ENCODE peak calls at places on chromosome 11, in seven cellular contexts. One of them, this sample, is unnamed.

GRCh38 chr11:18618341-18619025 is 15.7 kb downstream of the SPTY2D1 start:
- DNase-seq in activated CD8-positive, alpha-beta memory T cell treated with anti-CD3 and anti-CD28 coated beads for 24 hours: no peak
- DNase-seq in skeletal muscle cell: no peak
- DNase-seq in stimulated activated CD8-positive, alpha-beta memory T cell treated with anti-CD3 and anti-CD28 coated beads, Interleukin-15, amount 100 ng/mL, for 24 hours: no peak
- DNase-seq in A549: no peak
- DNase-seq in spleen: no peak
- DNase-seq in T-cell: no peak
- DNase-seq in this sample: no peak

GRCh38 chr11:78782725-78783124 is 208.1 kb upstream of the NARS2 start:
- DNase-seq in spleen: no peak
- DNase-seq in A549: no peak
- DNase-seq in activated CD8-positive, alpha-beta memory T cell treated with anti-CD3 and anti-CD28 coated beads for 24 hours: no peak
- DNase-seq in stimulated activated CD8-positive, alpha-beta memory T cell treated with anti-CD3 and anti-CD28 coated beads, Interleukin-15, amount 100 ng/mL, for 24 hours: no peak
- DNase-seq in T-cell: no peak
- DNase-seq in skeletal muscle cell: no peak
- DNase-seq in this sample: no peak

GRCh38 chr11:3995307-3995706 is 99.3 kb upstream of the RRM1 start:
- DNase-seq in skeletal muscle cell: no peak
- DNase-seq in activated CD8-positive, alpha-beta memory T cell treated with anti-CD3 and anti-CD28 coated beads for 24 hours: no peak
- DNase-seq in A549: no peak
- DNase-seq in T-cell: no peak
- DNase-seq in stimulated activated CD8-positive, alpha-beta memory T cell treated with anti-CD3 and anti-CD28 coated beads, Interleukin-15, amount 100 ng/mL, for 24 hours: no peak
- DNase-seq in spleen: no peak
- DNase-seq in this sample: no peak

GRCh38 chr11:66701432-66702240 is 23.9 kb upstream of the RBM4B start:
- DNase-seq in T-cell: no peak
- DNase-seq in activated CD8-positive, alpha-beta memory T cell treated with anti-CD3 and anti-CD28 coated beads for 24 hours: no peak
- DNase-seq in skeletal muscle cell: no peak
- DNase-seq in stimulated activated CD8-positive, alpha-beta memory T cell treated with anti-CD3 and anti-CD28 coated beads, Interleukin-15, amount 100 ng/mL, for 24 hours: no peak
- DNase-seq in A549: no peak
- DNase-seq in spleen: no peak
- DNase-seq in this sample: peak

GRCh38 chr11:64538501-64538951 is 52.5 kb upstream of the SLC22A12 start:
- DNase-seq in T-cell: no peak
- DNase-seq in activated CD8-positive, alpha-beta memory T cell treated with anti-CD3 and anti-CD28 coated beads for 24 hours: no peak
- DNase-seq in A549: no peak
- DNase-seq in spleen: peak
- DNase-seq in skeletal muscle cell: no peak
- DNase-seq in stimulated activated CD8-positive, alpha-beta memory T cell treated with anti-CD3 and anti-CD28 coated beads, Interleukin-15, amount 100 ng/mL, for 24 hours: no peak
- DNase-seq in this sample: no peak

GRCh38 chr11:102914238-102915043 is 39.7 kb upstream of the MMP12 start:
- DNase-seq in T-cell: no peak
- DNase-seq in spleen: no peak
- DNase-seq in activated CD8-positive, alpha-beta memory T cell treated with anti-CD3 and anti-CD28 coated beads for 24 hours: no peak
- DNase-seq in stimulated activated CD8-positive, alpha-beta memory T cell treated with anti-CD3 and anti-CD28 coated beads, Interleukin-15, amount 100 ng/mL, for 24 hours: no peak
- DNase-seq in A549: peak
- DNase-seq in skeletal muscle cell: no peak
- DNase-seq in this sample: peak

GRCh38 chr11:104028476-104028875 is 8.0 kb upstream of the DDI1 start:
- DNase-seq in spleen: no peak
- DNase-seq in A549: no peak
- DNase-seq in T-cell: no peak
- DNase-seq in skeletal muscle cell: no peak
- DNase-seq in stimulated activated CD8-positive, alpha-beta memory T cell treated with anti-CD3 and anti-CD28 coated beads, Interleukin-15, amount 100 ng/mL, for 24 hours: no peak
- DNase-seq in activated CD8-positive, alpha-beta memory T cell treated with anti-CD3 and anti-CD28 coated beads for 24 hours: no peak
- DNase-seq in this sample: no peak

GRCh38 chr11:3809624-3809928 is 1.2 kb downstream of the PGAP2 start:
- DNase-seq in stimulated activated CD8-positive, alpha-beta memory T cell treated with anti-CD3 and anti-CD28 coated beads, Interleukin-15, amount 100 ng/mL, for 24 hours: no peak
- DNase-seq in spleen: no peak
- DNase-seq in skeletal muscle cell: no peak
- DNase-seq in activated CD8-positive, alpha-beta memory T cell treated with anti-CD3 and anti-CD28 coated beads for 24 hours: no peak
- DNase-seq in A549: no peak
- DNase-seq in T-cell: no peak
- DNase-seq in this sample: no peak

GRCh38 chr11:2567026-2567671 is 122.3 kb downstream of the KCNQ1 start:
- DNase-seq in spleen: peak
- DNase-seq in stimulated activated CD8-positive, alpha-beta memory T cell treated with anti-CD3 and anti-CD28 coated beads, Interleukin-15, amount 100 ng/mL, for 24 hours: no peak
- DNase-seq in T-cell: no peak
- DNase-seq in A549: no peak
- DNase-seq in skeletal muscle cell: no peak
- DNase-seq in activated CD8-positive, alpha-beta memory T cell treated with anti-CD3 and anti-CD28 coated beads for 24 hours: no peak
- DNase-seq in this sample: no peak

GRCh38 chr11:117809236-117810055 is 12.4 kb upstream of the DSCAML1 start:
- DNase-seq in activated CD8-positive, alpha-beta memory T cell treated with anti-CD3 and anti-CD28 coated beads for 24 hours: peak
- DNase-seq in T-cell: no peak
- DNase-seq in stimulated activated CD8-positive, alpha-beta memory T cell treated with anti-CD3 and anti-CD28 coated beads, Interleukin-15, amount 100 ng/mL, for 24 hours: no peak
- DNase-seq in skeletal muscle cell: no peak
- DNase-seq in A549: peak
- DNase-seq in spleen: peak
- DNase-seq in this sample: peak

GRCh38 chr11:86386791-86387190 is 12.1 kb downstream of the CCDC81 start:
- DNase-seq in stimulated activated CD8-positive, alpha-beta memory T cell treated with anti-CD3 and anti-CD28 coated beads, Interleukin-15, amount 100 ng/mL, for 24 hours: no peak
- DNase-seq in activated CD8-positive, alpha-beta memory T cell treated with anti-CD3 and anti-CD28 coated beads for 24 hours: no peak
- DNase-seq in A549: no peak
- DNase-seq in spleen: no peak
- DNase-seq in skeletal muscle cell: no peak
- DNase-seq in T-cell: no peak
- DNase-seq in this sample: no peak

GRCh38 chr11:95156133-95156731 is 66.6 kb downstream of the ENDOD1 start:
- DNase-seq in skeletal muscle cell: no peak
- DNase-seq in A549: no peak
- DNase-seq in spleen: no peak
- DNase-seq in T-cell: no peak
- DNase-seq in stimulated activated CD8-positive, alpha-beta memory T cell treated with anti-CD3 and anti-CD28 coated beads, Interleukin-15, amount 100 ng/mL, for 24 hours: no peak
- DNase-seq in activated CD8-positive, alpha-beta memory T cell treated with anti-CD3 and anti-CD28 coated beads for 24 hours: no peak
- DNase-seq in this sample: no peak

GRCh38 chr11:2990617-2991476 is 1.3 kb downstream of the NAP1L4 start:
- DNase-seq in skeletal muscle cell: no peak
- DNase-seq in T-cell: no peak
- DNase-seq in activated CD8-positive, alpha-beta memory T cell treated with anti-CD3 and anti-CD28 coated beads for 24 hours: peak
- DNase-seq in stimulated activated CD8-positive, alpha-beta memory T cell treated with anti-CD3 and anti-CD28 coated beads, Interleukin-15, amount 100 ng/mL, for 24 hours: no peak
- DNase-seq in A549: peak
- DNase-seq in spleen: no peak
- DNase-seq in this sample: peak

GRCh38 chr11:18775492-18776292 is 15.9 kb downstream of the PTPN5 start:
- DNase-seq in activated CD8-positive, alpha-beta memory T cell treated with anti-CD3 and anti-CD28 coated beads for 24 hours: peak
- DNase-seq in stimulated activated CD8-positive, alpha-beta memory T cell treated with anti-CD3 and anti-CD28 coated beads, Interleukin-15, amount 100 ng/mL, for 24 hours: peak
- DNase-seq in A549: peak
- DNase-seq in T-cell: peak
- DNase-seq in spleen: no peak
- DNase-seq in skeletal muscle cell: no peak
- DNase-seq in this sample: peak

GRCh38 chr11:46380340-46381045 is 976 bp upstream of the MDK start:
- DNase-seq in T-cell: peak
- DNase-seq in stimulated activated CD8-positive, alpha-beta memory T cell treated with anti-CD3 and anti-CD28 coated beads, Interleukin-15, amount 100 ng/mL, for 24 hours: no peak
- DNase-seq in activated CD8-positive, alpha-beta memory T cell treated with anti-CD3 and anti-CD28 coated beads for 24 hours: peak
- DNase-seq in A549: no peak
- DNase-seq in skeletal muscle cell: no peak
- DNase-seq in spleen: peak
- DNase-seq in this sample: peak

GRCh38 chr11:2887526-2888195 is 2.1 kb upstream of the CDKN1C start:
- DNase-seq in T-cell: no peak
- DNase-seq in activated CD8-positive, alpha-beta memory T cell treated with anti-CD3 and anti-CD28 coated beads for 24 hours: no peak
- DNase-seq in spleen: peak
- DNase-seq in skeletal muscle cell: no peak
- DNase-seq in A549: no peak
- DNase-seq in stimulated activated CD8-positive, alpha-beta memory T cell treated with anti-CD3 and anti-CD28 coated beads, Interleukin-15, amount 100 ng/mL, for 24 hours: no peak
- DNase-seq in this sample: no peak

GRCh38 chr11:114440121-114440860 is 1.0 kb downstream of the REXO2 start:
- DNase-seq in stimulated activated CD8-positive, alpha-beta memory T cell treated with anti-CD3 and anti-CD28 coated beads, Interleukin-15, amount 100 ng/mL, for 24 hours: no peak
- DNase-seq in A549: no peak
- DNase-seq in activated CD8-positive, alpha-beta memory T cell treated with anti-CD3 and anti-CD28 coated beads for 24 hours: no peak
- DNase-seq in spleen: no peak
- DNase-seq in T-cell: no peak
- DNase-seq in skeletal muscle cell: no peak
- DNase-seq in this sample: no peak

GRCh38 chr11:88535916-88536547 is 198.5 kb upstream of the CTSC start:
- DNase-seq in A549: peak
- DNase-seq in activated CD8-positive, alpha-beta memory T cell treated with anti-CD3 and anti-CD28 coated beads for 24 hours: no peak
- DNase-seq in skeletal muscle cell: peak
- DNase-seq in T-cell: no peak
- DNase-seq in stimulated activated CD8-positive, alpha-beta memory T cell treated with anti-CD3 and anti-CD28 coated beads, Interleukin-15, amount 100 ng/mL, for 24 hours: no peak
- DNase-seq in spleen: no peak
- DNase-seq in this sample: no peak

GRCh38 chr11:44607324-44607962 is 42.0 kb downstream of the CD82 start:
- DNase-seq in A549: no peak
- DNase-seq in skeletal muscle cell: no peak
- DNase-seq in T-cell: no peak
- DNase-seq in activated CD8-positive, alpha-beta memory T cell treated with anti-CD3 and anti-CD28 coated beads for 24 hours: no peak
- DNase-seq in stimulated activated CD8-positive, alpha-beta memory T cell treated with anti-CD3 and anti-CD28 coated beads, Interleukin-15, amount 100 ng/mL, for 24 hours: no peak
- DNase-seq in spleen: no peak
- DNase-seq in this sample: no peak

GRCh38 chr11:93547028-93547427 is 3.8 kb upstream of the SMCO4 start:
- DNase-seq in activated CD8-positive, alpha-beta memory T cell treated with anti-CD3 and anti-CD28 coated beads for 24 hours: no peak
- DNase-seq in spleen: no peak
- DNase-seq in T-cell: no peak
- DNase-seq in stimulated activated CD8-positive, alpha-beta memory T cell treated with anti-CD3 and anti-CD28 coated beads, Interleukin-15, amount 100 ng/mL, for 24 hours: no peak
- DNase-seq in A549: no peak
- DNase-seq in skeletal muscle cell: no peak
- DNase-seq in this sample: no peak

GRCh38 chr11:118881130-118881717 is 2.5 kb upstream of the CXCR5 start:
- DNase-seq in A549: no peak
- DNase-seq in T-cell: no peak
- DNase-seq in activated CD8-positive, alpha-beta memory T cell treated with anti-CD3 and anti-CD28 coated beads for 24 hours: no peak
- DNase-seq in spleen: no peak
- DNase-seq in stimulated activated CD8-positive, alpha-beta memory T cell treated with anti-CD3 and anti-CD28 coated beads, Interleukin-15, amount 100 ng/mL, for 24 hours: no peak
- DNase-seq in skeletal muscle cell: no peak
- DNase-seq in this sample: no peak

GRCh38 chr11:14445542-14446530 is 53.8 kb downstream of the COPB1 start:
- DNase-seq in T-cell: no peak
- DNase-seq in activated CD8-positive, alpha-beta memory T cell treated with anti-CD3 and anti-CD28 coated beads for 24 hours: no peak
- DNase-seq in A549: no peak
- DNase-seq in spleen: no peak
- DNase-seq in skeletal muscle cell: no peak
- DNase-seq in stimulated activated CD8-positive, alpha-beta memory T cell treated with anti-CD3 and anti-CD28 coated beads, Interleukin-15, amount 100 ng/mL, for 24 hours: no peak
- DNase-seq in this sample: no peak

GRCh38 chr11:11856638-11857037 is 14.9 kb downstream of the USP47 start:
- DNase-seq in spleen: no peak
- DNase-seq in skeletal muscle cell: no peak
- DNase-seq in T-cell: peak
- DNase-seq in A549: no peak
- DNase-seq in activated CD8-positive, alpha-beta memory T cell treated with anti-CD3 and anti-CD28 coated beads for 24 hours: no peak
- DNase-seq in stimulated activated CD8-positive, alpha-beta memory T cell treated with anti-CD3 and anti-CD28 coated beads, Interleukin-15, amount 100 ng/mL, for 24 hours: no peak
- DNase-seq in this sample: no peak

GRCh38 chr11:106695506-106695905 is 322.8 kb downstream of the GUCY1A2 start:
- DNase-seq in activated CD8-positive, alpha-beta memory T cell treated with anti-CD3 and anti-CD28 coated beads for 24 hours: no peak
- DNase-seq in spleen: no peak
- DNase-seq in skeletal muscle cell: peak
- DNase-seq in A549: no peak
- DNase-seq in T-cell: no peak
- DNase-seq in stimulated activated CD8-positive, alpha-beta memory T cell treated with anti-CD3 and anti-CD28 coated beads, Interleukin-15, amount 100 ng/mL, for 24 hours: no peak
- DNase-seq in this sample: no peak

GRCh38 chr11:37504925-37505324 is 906.9 kb upstream of the RAG2 start:
- DNase-seq in A549: no peak
- DNase-seq in T-cell: no peak
- DNase-seq in spleen: no peak
- DNase-seq in activated CD8-positive, alpha-beta memory T cell treated with anti-CD3 and anti-CD28 coated beads for 24 hours: no peak
- DNase-seq in stimulated activated CD8-positive, alpha-beta memory T cell treated with anti-CD3 and anti-CD28 coated beads, Interleukin-15, amount 100 ng/mL, for 24 hours: no peak
- DNase-seq in skeletal muscle cell: peak
- DNase-seq in this sample: peak

GRCh38 chr11:123742334-123742733 is 874 bp upstream of the ZNF202 start:
- DNase-seq in activated CD8-positive, alpha-beta memory T cell treated with anti-CD3 and anti-CD28 coated beads for 24 hours: peak
- DNase-seq in A549: no peak
- DNase-seq in stimulated activated CD8-positive, alpha-beta memory T cell treated with anti-CD3 and anti-CD28 coated beads, Interleukin-15, amount 100 ng/mL, for 24 hours: no peak
- DNase-seq in T-cell: no peak
- DNase-seq in skeletal muscle cell: no peak
- DNase-seq in spleen: no peak
- DNase-seq in this sample: no peak

GRCh38 chr11:113242767-113243397 is 71.5 kb upstream of the TTC12 start:
- DNase-seq in A549: no peak
- DNase-seq in spleen: no peak
- DNase-seq in activated CD8-positive, alpha-beta memory T cell treated with anti-CD3 and anti-CD28 coated beads for 24 hours: no peak
- DNase-seq in skeletal muscle cell: no peak
- DNase-seq in stimulated activated CD8-positive, alpha-beta memory T cell treated with anti-CD3 and anti-CD28 coated beads, Interleukin-15, amount 100 ng/mL, for 24 hours: no peak
- DNase-seq in T-cell: no peak
- DNase-seq in this sample: peak

GRCh38 chr11:133742388-133742787 is 102.9 kb downstream of the SPATA19 start:
- DNase-seq in activated CD8-positive, alpha-beta memory T cell treated with anti-CD3 and anti-CD28 coated beads for 24 hours: no peak
- DNase-seq in T-cell: no peak
- DNase-seq in spleen: no peak
- DNase-seq in A549: no peak
- DNase-seq in skeletal muscle cell: no peak
- DNase-seq in stimulated activated CD8-positive, alpha-beta memory T cell treated with anti-CD3 and anti-CD28 coated beads, Interleukin-15, amount 100 ng/mL, for 24 hours: no peak
- DNase-seq in this sample: no peak

GRCh38 chr11:109697140-109697843 is 275.3 kb downstream of the C11orf87 start:
- DNase-seq in stimulated activated CD8-positive, alpha-beta memory T cell treated with anti-CD3 and anti-CD28 coated beads, Interleukin-15, amount 100 ng/mL, for 24 hours: no peak
- DNase-seq in spleen: peak
- DNase-seq in skeletal muscle cell: no peak
- DNase-seq in A549: peak
- DNase-seq in activated CD8-positive, alpha-beta memory T cell treated with anti-CD3 and anti-CD28 coated beads for 24 hours: no peak
- DNase-seq in T-cell: no peak
- DNase-seq in this sample: peak

GRCh38 chr11:1175461-1176223 is 17.9 kb downstream of the MUC5AC start:
- DNase-seq in stimulated activated CD8-positive, alpha-beta memory T cell treated with anti-CD3 and anti-CD28 coated beads, Interleukin-15, amount 100 ng/mL, for 24 hours: no peak
- DNase-seq in T-cell: no peak
- DNase-seq in skeletal muscle cell: no peak
- DNase-seq in A549: no peak
- DNase-seq in spleen: no peak
- DNase-seq in activated CD8-positive, alpha-beta memory T cell treated with anti-CD3 and anti-CD28 coated beads for 24 hours: no peak
- DNase-seq in this sample: no peak

GRCh38 chr11:95074806-95075563 is 8.3 kb downstream of the SRSF8 start:
- DNase-seq in T-cell: no peak
- DNase-seq in activated CD8-positive, alpha-beta memory T cell treated with anti-CD3 and anti-CD28 coated beads for 24 hours: no peak
- DNase-seq in A549: no peak
- DNase-seq in spleen: peak
- DNase-seq in stimulated activated CD8-positive, alpha-beta memory T cell treated with anti-CD3 and anti-CD28 coated beads, Interleukin-15, amount 100 ng/mL, for 24 hours: no peak
- DNase-seq in skeletal muscle cell: no peak
- DNase-seq in this sample: peak

GRCh38 chr11:31816467-31817053 is 5.4 kb upstream of the PAX6 start:
- DNase-seq in A549: no peak
- DNase-seq in spleen: no peak
- DNase-seq in activated CD8-positive, alpha-beta memory T cell treated with anti-CD3 and anti-CD28 coated beads for 24 hours: no peak
- DNase-seq in T-cell: no peak
- DNase-seq in skeletal muscle cell: no peak
- DNase-seq in stimulated activated CD8-positive, alpha-beta memory T cell treated with anti-CD3 and anti-CD28 coated beads, Interleukin-15, amount 100 ng/mL, for 24 hours: no peak
- DNase-seq in this sample: peak

GRCh38 chr11:104564921-104565580 is 333.2 kb downstream of the CASP12 start:
- DNase-seq in activated CD8-positive, alpha-beta memory T cell treated with anti-CD3 and anti-CD28 coated beads for 24 hours: no peak
- DNase-seq in spleen: peak
- DNase-seq in T-cell: no peak
- DNase-seq in A549: no peak
- DNase-seq in skeletal muscle cell: no peak
- DNase-seq in stimulated activated CD8-positive, alpha-beta memory T cell treated with anti-CD3 and anti-CD28 coated beads, Interleukin-15, amount 100 ng/mL, for 24 hours: no peak
- DNase-seq in this sample: no peak

GRCh38 chr11:2518112-2518982 is 73.5 kb downstream of the KCNQ1 start:
- DNase-seq in T-cell: no peak
- DNase-seq in spleen: peak
- DNase-seq in stimulated activated CD8-positive, alpha-beta memory T cell treated with anti-CD3 and anti-CD28 coated beads, Interleukin-15, amount 100 ng/mL, for 24 hours: no peak
- DNase-seq in activated CD8-positive, alpha-beta memory T cell treated with anti-CD3 and anti-CD28 coated beads for 24 hours: peak
- DNase-seq in A549: no peak
- DNase-seq in skeletal muscle cell: no peak
- DNase-seq in this sample: no peak

GRCh38 chr11:95241673-95242072 is 10.7 kb upstream of the SESN3 start:
- DNase-seq in spleen: no peak
- DNase-seq in skeletal muscle cell: no peak
- DNase-seq in A549: no peak
- DNase-seq in stimulated activated CD8-positive, alpha-beta memory T cell treated with anti-CD3 and anti-CD28 coated beads, Interleukin-15, amount 100 ng/mL, for 24 hours: no peak
- DNase-seq in T-cell: no peak
- DNase-seq in activated CD8-positive, alpha-beta memory T cell treated with anti-CD3 and anti-CD28 coated beads for 24 hours: no peak
- DNase-seq in this sample: no peak

GRCh38 chr11:59152312-59152967 is 9.8 kb downstream of the FAM111A start:
- DNase-seq in T-cell: no peak
- DNase-seq in spleen: no peak
- DNase-seq in A549: no peak
- DNase-seq in stimulated activated CD8-positive, alpha-beta memory T cell treated with anti-CD3 and anti-CD28 coated beads, Interleukin-15, amount 100 ng/mL, for 24 hours: no peak
- DNase-seq in activated CD8-positive, alpha-beta memory T cell treated with anti-CD3 and anti-CD28 coated beads for 24 hours: no peak
- DNase-seq in skeletal muscle cell: no peak
- DNase-seq in this sample: no peak

This sample was measured in small intestine.